ENCODE peak calls at places on chromosomes 12 and 14, in eight cellular contexts. N is upper lobe of right lung; D is RPMI8226; K is fibroblast of lung; H is heart right ventricle; P is NCI-H2029; V is stimulated activated naive CD8-positive, alpha-beta T cell treated with anti-CD3 and anti-CD28 coated beads, Interleukin-15, Interleukin-2, amounts not matched to agents 100 U/mL and 50 U/mL, for 24 hours; S is stimulated activated CD4-positive, alpha-beta T cell treated with anti-CD3 and anti-CD28 coated beads, Interleukin-1b, Interleukin-23, amount 100 ng/mL, for 1 hour. A is an unnamed sample.

GRCh38 chr14:100554696-100555320 is 32.4 kb downstream of the BEGAIN start:
- DNase-seq in N (no peak), D (no peak), K (no peak), H (no peak), P (no peak), V (no peak), S (no peak), A (no peak)

GRCh38 chr12:78392918-78393317 is 471.7 kb upstream of the SYT1 start:
- DNase-seq in N (no peak), D (no peak), K (peak; percentile 27), H (no peak), P (no peak), V (no peak), S (no peak), A (no peak)

GRCh38 chr14:71472281-71472960 is 459.8 kb upstream of the RGS6 start:
- DNase-seq in N (no peak), D (no peak), K (peak; percentile 55), H (no peak), P (no peak), V (no peak), S (no peak), A (no peak)

GRCh38 chr14:48253020-48253419 is 577.6 kb upstream of the MDGA2 start:
- DNase-seq in N (no peak), D (no peak), K (no peak), H (no peak), P (no peak), V (no peak), S (no peak), A (no peak)

GRCh38 chr12:91922674-91923073 is 223.0 kb downstream of the BTG1 start:
- DNase-seq in N (no peak), D (no peak), K (no peak), H (no peak), P (no peak), V (no peak), S (no peak), A (no peak)

GRCh38 chr12:116455540-116456306 is 103.5 kb upstream of the MAP1LC3B2 start:
- DNase-seq in N (no peak), D (no peak), K (peak; percentile 88), H (peak; percentile 49), P (peak; percentile 12), V (no peak), S (no peak), A (no peak)

GRCh38 chr14:75523771-75524171 is 1.5 kb downstream of the BATF start:
- DNase-seq in N (no peak), D (no peak), K (no peak), H (no peak), P (no peak), V (peak; percentile 22), S (no peak), A (peak; percentile 61)

GRCh38 chr14:69543341-69544249 is 31.1 kb downstream of the CCDC177 start:
- DNase-seq in N (peak; percentile 76), D (peak; percentile 34), K (peak; percentile 93), H (no peak), P (peak; percentile 6), V (peak; percentile 37), S (no peak), A (peak; percentile 50)

GRCh38 chr12:120643574-120643973 is 3.1 kb downstream of the CABP1 start:
- DNase-seq in N (no peak), D (no peak), K (no peak), H (no peak), P (no peak), V (no peak), S (no peak), A (no peak)

GRCh38 chr12:12294215-12295005 is 27.6 kb upstream of the LRP6 start:
- DNase-seq in N (no peak), D (no peak), K (peak; percentile 47), H (no peak), P (no peak), V (no peak), S (no peak), A (no peak)

A was measured in stimulated activated CD8-positive, alpha-beta memory T cell treated with anti-CD3 and anti-CD28 coated beads, Interleukin-4, amount 100 ng/mL, for 48 hours.